ENCODE peak calls at places on chromosomes 3 and 15, in four cellular contexts. I, D, T and K are unnamed samples.

GRCh38 chr15:40990789-40991188 is 37.5 kb downstream of the CHAC1 start:
- DNase-seq in D (no peak), T (no peak), I (no peak), K (no peak)

GRCh38 chr15:39580630-39581500 is at the start of gene THBS1:
- DNase-seq in I (peak; percentile 60), D (peak; percentile 26), T (peak; percentile 44), K (peak; percentile 92)

GRCh38 chr3:71581451-71581980 is 2.0 kb downstream of the FOXP1 start:
- DNase-seq in T (peak; percentile 47), I (peak; percentile 52), D (no peak), K (peak; percentile 40)

GRCh38 chr15:34119291-34119690 is 17.4 kb downstream of the PGBD4 start:
- DNase-seq in I (peak; percentile 63), T (no peak), D (no peak), K (no peak)

GRCh38 chr15:90883526-90883931 is 775 bp upstream of the FES start:
- DNase-seq in D (no peak), T (no peak), I (no peak), K (no peak)

GRCh38 chr3:97481416-97481815 is 283.1 kb upstream of the ARL6 start:
- DNase-seq in T (no peak), D (no peak), I (no peak), K (no peak)

GRCh38 chr3:105906834-105907233 is 38.0 kb upstream of the CBLB start:
- DNase-seq in I (no peak), T (no peak), D (no peak), K (no peak)

GRCh38 chr15:33104276-33104675 is 90.2 kb downstream of the FMN1 start:
- DNase-seq in D (no peak), T (peak; percentile 26), I (no peak), K (no peak)

GRCh38 chr3:69417541-69418078 is 31.7 kb upstream of the FRMD4B start:
- DNase-seq in T (no peak), I (no peak), D (no peak), K (no peak)

GRCh38 chr15:48168626-48169025 is 9.5 kb downstream of the MYEF2 start:
- DNase-seq in I (no peak), T (no peak), D (no peak), K (no peak)

GRCh38 chr3:114790752-114791151 is 356.3 kb downstream of the ZBTB20 start:
- DNase-seq in I (no peak), D (no peak), T (no peak), K (no peak)

GRCh38 chr3:32391643-32392529 is at the start of gene CMTM7:
- DNase-seq in T (peak; percentile 80), D (no peak), I (no peak), K (peak; percentile 75)

GRCh38 chr15:38455096-38455495 is 1.2 kb downstream of the FAM98B start:
- DNase-seq in T (no peak), D (no peak), I (no peak), K (no peak)

GRCh38 chr3:98962189-98962930 is 60.9 kb upstream of the DCBLD2 start:
- DNase-seq in D (no peak), T (no peak), I (no peak), K (no peak)

GRCh38 chr3:13822042-13822441 is 57.8 kb downstream of the WNT7A start:
- DNase-seq in T (no peak), D (no peak), I (no peak), K (no peak)

GRCh38 chr3:127867986-127868385 is 45.7 kb upstream of the MGLL start:
- DNase-seq in T (no peak), I (no peak), D (no peak), K (no peak)

GRCh38 chr3:148924572-148924971 is 59.5 kb downstream of the CPA3 start:
- DNase-seq in D (no peak), T (no peak), I (no peak), K (no peak)

GRCh38 chr3:171753665-171754408 is 56.4 kb downstream of the PLD1 start:
- DNase-seq in D (no peak), I (no peak), T (no peak), K (no peak)

GRCh38 chr15:94079968-94080367 is 151.4 kb upstream of the MCTP2 start:
- DNase-seq in T (no peak), I (no peak), D (no peak), K (no peak)

GRCh38 chr15:36208868-36209582 is 370.4 kb upstream of the CDIN1 start:
- DNase-seq in T (no peak), I (no peak), D (no peak), K (no peak)